ENCODE peak calls at places on chromosomes 1 and 21, in six cellular contexts. Q is HFFc6, N is anterior cingulate cortex, M is posterior vena cava, Z is AG04450, T is upper lobe of right lung. O is an unnamed sample.

GRCh38 chr1:2226525-2227340 is 1.4 kb upstream of the SKI start:
- DNase-seq in M (peak; percentile 83), T (peak; percentile 71), N (no peak), Z (no peak), Q (no peak), O (no peak)

GRCh38 chr1:25629836-25630235 is 13.2 kb downstream of the MAN1C1 start:
- DNase-seq in N (no peak), Z (no peak), Q (peak; percentile 62), T (no peak), M (no peak), O (no peak)

GRCh38 chr1:14924455-14925325 is 228.9 kb upstream of the TMEM51 start:
- DNase-seq in Q (peak; percentile 37), N (no peak), T (peak; percentile 84), M (no peak), Z (no peak), O (no peak)

GRCh38 chr1:20551161-20551560 is 1.2 kb upstream of the FAM43B start:
- DNase-seq in Z (no peak), N (no peak), T (no peak), M (peak; percentile 83), Q (no peak), O (no peak)

GRCh38 chr1:230291731-230292620 is 134.2 kb downstream of the PGBD5 start:
- DNase-seq in N (no peak), M (peak; percentile 74), Q (no peak), Z (no peak), T (peak; percentile 48), O (no peak)

GRCh38 chr1:223702735-223703667 is 9.3 kb upstream of the CAPN2 start:
- DNase-seq in Z (no peak), Q (peak; percentile 82), T (no peak), M (no peak), N (no peak), O (no peak)

GRCh38 chr21:33510826-33511225 is 19.3 kb upstream of the DNAJC28 start:
- DNase-seq in Z (no peak), Q (no peak), M (no peak), T (no peak), N (no peak), O (no peak)

GRCh38 chr1:154951901-154952657 is 3.8 kb downstream of the PBXIP1 start:
- DNase-seq in T (no peak), Z (no peak), M (no peak), N (no peak), Q (no peak), O (peak; percentile 65)

GRCh38 chr1:200518524-200518923 is 102.0 kb downstream of the KIF14 start:
- DNase-seq in Q (no peak), M (no peak), N (no peak), T (no peak), Z (no peak), O (no peak)

GRCh38 chr1:55257958-55258357 is 42.8 kb upstream of the USP24 start:
- DNase-seq in N (no peak), Z (no peak), Q (no peak), T (no peak), M (no peak), O (peak; percentile 42)

GRCh38 chr1:229344139-229344538 is 1.3 kb upstream of the CCSAP start:
- DNase-seq in Q (no peak), M (no peak), T (no peak), Z (no peak), N (no peak), O (no peak)

GRCh38 chr1:155105604-155106011 is 22.1 kb upstream of the EFNA1 start:
- DNase-seq in T (peak; percentile 90), Q (no peak), Z (no peak), N (no peak), M (no peak), O (no peak)

GRCh38 chr21:14482165-14482564 is 64.0 kb downstream of the SAMSN1 start:
- DNase-seq in N (no peak), Z (no peak), T (no peak), M (no peak), Q (no peak), O (no peak)

GRCh38 chr1:246306415-246307037 is 200.6 kb downstream of the SMYD3 start:
- DNase-seq in T (no peak), Z (no peak), N (no peak), M (no peak), Q (no peak), O (no peak)

GRCh38 chr21:39730418-39731107 is 14.4 kb upstream of the IGSF5 start:
- DNase-seq in Q (no peak), M (no peak), N (no peak), Z (no peak), T (no peak), O (no peak)

GRCh38 chr1:102691592-102692090 is 416.7 kb downstream of the COL11A1 start:
- DNase-seq in M (no peak), T (no peak), Z (no peak), N (no peak), Q (no peak), O (no peak)

GRCh38 chr1:31522556-31522845 is 53.8 kb upstream of the TINAGL1 start:
- DNase-seq in Z (no peak), T (peak; percentile 27), Q (no peak), M (no peak), N (no peak), O (no peak)

GRCh38 chr1:175968486-175969182 is 225.2 kb upstream of the TNR start:
- DNase-seq in Z (no peak), Q (peak; percentile 47), N (no peak), M (no peak), T (no peak), O (no peak)

GRCh38 chr21:35643176-35643575 is 417.1 kb downstream of the SETD4 start:
- DNase-seq in N (no peak), M (no peak), Z (no peak), T (no peak), Q (no peak), O (no peak)

GRCh38 chr1:89953072-89953626 is 41.8 kb upstream of the ZNF326 start:
- DNase-seq in M (no peak), N (no peak), T (no peak), Q (peak; percentile 97), Z (peak; percentile 47), O (peak; percentile 22)